ENCODE peak calls at places on chromosomes 2 and 18, in six cellular contexts. V is right lobe of liver, W is epithelial cell of esophagus, E is lower lobe of right lung, K is IMR-90, Y is breast epithelium. G is an unnamed sample.

GRCh38 chr2:26521054-26521912 is 43.4 kb upstream of the OTOF start:
- DNase-seq in Y (no peak), V (peak; percentile 1), E (no peak), W (peak; percentile 26), K (no peak), G (no peak)

GRCh38 chr2:9380702-9381628 is 42.4 kb downstream of the ITGB1BP1 start:
- DNase-seq in Y (no peak), W (peak; percentile 90), E (no peak), K (peak; percentile 95), V (no peak), G (peak; percentile 98)

GRCh38 chr18:76557026-76557575 is 62.1 kb upstream of the ZNF516 start:
- DNase-seq in V (no peak), K (peak; percentile 76), W (no peak), E (no peak), Y (no peak), G (no peak)

GRCh38 chr18:23689031-23689615 is at the start of gene LAMA3:
- DNase-seq in Y (peak; percentile 76), K (peak; percentile 11), V (peak; percentile 76), W (peak; percentile 62), E (peak; percentile 82), G (peak; percentile 31)

GRCh38 chr2:176830362-176830761 is 382.2 kb upstream of the HNRNPA3 start:
- DNase-seq in Y (no peak), E (no peak), K (no peak), W (no peak), V (no peak), G (no peak)

GRCh38 chr2:44045061-44045460 is 49.3 kb upstream of the LRPPRC start:
- DNase-seq in V (no peak), W (no peak), Y (no peak), E (no peak), K (no peak), G (no peak)

GRCh38 chr18:79323471-79323870 is 72.3 kb upstream of the NFATC1 start:
- DNase-seq in W (no peak), V (no peak), E (no peak), K (no peak), Y (no peak), G (no peak)

GRCh38 chr2:222082201-222082600 is 216.6 kb downstream of the PAX3 start:
- DNase-seq in E (no peak), K (no peak), V (no peak), W (no peak), Y (no peak), G (no peak)

GRCh38 chr2:79741044-79741443 is 228.2 kb downstream of the CTNNA2 start:
- DNase-seq in V (no peak), K (no peak), W (no peak), E (no peak), Y (no peak), G (no peak)

GRCh38 chr2:96267159-96267971 is 1.3 kb downstream of the CIAO1 start:
- DNase-seq in K (peak; percentile 37), Y (no peak), E (peak; percentile 66), V (peak; percentile 47), W (peak; percentile 49), G (peak; percentile 31)

GRCh38 chr2:6196461-6196860 is 504.3 kb downstream of the SOX11 start:
- DNase-seq in Y (no peak), K (no peak), E (no peak), W (no peak), V (no peak), G (no peak)

GRCh38 chr18:28161608-28162599 is 15.0 kb downstream of the CDH2 start:
- DNase-seq in E (no peak), Y (no peak), V (no peak), K (peak; percentile 80), W (peak; percentile 80), G (peak; percentile 39)

GRCh38 chr2:166516712-166517303 is 22.8 kb upstream of the SCN7A start:
- DNase-seq in W (peak; percentile 41), V (no peak), Y (no peak), K (peak; percentile 40), E (no peak), G (peak; percentile 32)

GRCh38 chr2:26284132-26284531 is 39.4 kb downstream of the HADHB start:
- DNase-seq in V (no peak), W (peak; percentile 84), Y (no peak), K (peak; percentile 47), E (no peak), G (no peak)

GRCh38 chr2:239824051-239824694 is 201.0 kb downstream of the NDUFA10 start:
- DNase-seq in Y (peak; percentile 53), E (no peak), V (no peak), K (no peak), W (peak; percentile 62), G (peak; percentile 2)

GRCh38 chr2:228653884-228654283 is 472.4 kb upstream of the SPHKAP start:
- DNase-seq in K (no peak), W (no peak), E (no peak), V (no peak), Y (no peak), G (no peak)

GRCh38 chr2:113282747-113283533 is 4.2 kb upstream of the PAX8 start:
- DNase-seq in K (peak; percentile 4), V (peak; percentile 87), Y (no peak), E (peak; percentile 82), W (peak; percentile 50), G (no peak)

GRCh38 chr2:191366199-191366598 is 121.0 kb downstream of the MYO1B start:
- DNase-seq in E (no peak), Y (no peak), K (peak; percentile 89), V (no peak), W (no peak), G (peak; percentile 81)

GRCh38 chr2:118852605-118853128 is 5.2 kb upstream of the EN1 start:
- DNase-seq in W (no peak), Y (no peak), E (no peak), V (no peak), K (no peak), G (no peak)

GRCh38 chr2:191927319-191927867 is 80.5 kb upstream of the CAVIN2 start:
- DNase-seq in E (peak; percentile 58), W (peak; percentile 84), K (peak; percentile 74), Y (no peak), V (no peak), G (peak; percentile 90)

GRCh38 chr2:221025397-221025796 is 546.7 kb downstream of the EPHA4 start:
- DNase-seq in W (peak; percentile 45), E (no peak), Y (no peak), K (no peak), V (no peak), G (no peak)

GRCh38 chr2:233367606-233368005 is 13.3 kb downstream of the DGKD start:
- DNase-seq in V (no peak), K (no peak), W (no peak), Y (no peak), E (no peak), G (no peak)

GRCh38 chr18:69948919-69949537 is 1.4 kb upstream of the CD226 start:
- DNase-seq in W (no peak), Y (no peak), V (peak; percentile 38), E (no peak), K (peak; percentile 57), G (peak; percentile 71)

GRCh38 chr2:190065839-190066238 is 3.3 kb upstream of the MSTN start:
- DNase-seq in W (no peak), E (no peak), V (no peak), K (peak; percentile 4), Y (no peak), G (no peak)

GRCh38 chr2:190068764-190069163 is 6.2 kb upstream of the MSTN start:
- DNase-seq in V (no peak), E (no peak), K (no peak), W (no peak), Y (no peak), G (no peak)

GRCh38 chr2:190075623-190076022 is 13.1 kb upstream of the MSTN start:
- DNase-seq in Y (no peak), W (no peak), E (no peak), V (no peak), K (no peak), G (no peak)

GRCh38 chr2:190069936-190070696 is 7.6 kb upstream of the MSTN start:
- DNase-seq in K (peak; percentile 75), Y (no peak), W (peak; percentile 75), E (no peak), V (peak; percentile 30), G (peak; percentile 87)
- TF ChIP-seq CTCF in K (peak; percentile 81), Y (peak; percentile 26), W (peak; percentile 58), E (peak; percentile 42), V (peak; percentile 37), G (peak; percentile 62)

DNA sequence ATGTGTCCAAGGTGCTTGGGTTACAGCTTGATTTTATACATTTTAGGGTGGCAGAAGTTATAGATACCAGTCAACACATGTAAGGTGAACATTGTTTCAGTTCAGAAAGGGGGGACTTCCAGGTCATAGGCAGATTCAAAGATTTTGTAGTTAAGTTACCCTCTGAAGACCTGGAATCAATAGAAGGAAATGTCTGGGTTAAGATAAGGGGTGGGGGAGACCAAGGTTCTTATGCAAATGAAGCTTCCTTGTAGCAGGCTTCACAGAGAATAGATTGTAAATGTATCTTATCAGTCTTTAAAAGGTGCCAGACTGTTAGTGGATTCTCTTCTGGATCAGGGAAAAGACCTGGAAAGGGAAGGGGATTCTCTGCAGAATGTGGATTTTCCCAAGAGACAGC is 42.4 kb downstream of the BMPR2 start:
- DNase-seq in K (no peak), V (no peak), E (no peak), W (no peak), Y (no peak), G (no peak)
- TF ChIP-seq CTCF in K (no peak), V (no peak), E (no peak), W (no peak), Y (no peak), G (no peak)

DNA sequence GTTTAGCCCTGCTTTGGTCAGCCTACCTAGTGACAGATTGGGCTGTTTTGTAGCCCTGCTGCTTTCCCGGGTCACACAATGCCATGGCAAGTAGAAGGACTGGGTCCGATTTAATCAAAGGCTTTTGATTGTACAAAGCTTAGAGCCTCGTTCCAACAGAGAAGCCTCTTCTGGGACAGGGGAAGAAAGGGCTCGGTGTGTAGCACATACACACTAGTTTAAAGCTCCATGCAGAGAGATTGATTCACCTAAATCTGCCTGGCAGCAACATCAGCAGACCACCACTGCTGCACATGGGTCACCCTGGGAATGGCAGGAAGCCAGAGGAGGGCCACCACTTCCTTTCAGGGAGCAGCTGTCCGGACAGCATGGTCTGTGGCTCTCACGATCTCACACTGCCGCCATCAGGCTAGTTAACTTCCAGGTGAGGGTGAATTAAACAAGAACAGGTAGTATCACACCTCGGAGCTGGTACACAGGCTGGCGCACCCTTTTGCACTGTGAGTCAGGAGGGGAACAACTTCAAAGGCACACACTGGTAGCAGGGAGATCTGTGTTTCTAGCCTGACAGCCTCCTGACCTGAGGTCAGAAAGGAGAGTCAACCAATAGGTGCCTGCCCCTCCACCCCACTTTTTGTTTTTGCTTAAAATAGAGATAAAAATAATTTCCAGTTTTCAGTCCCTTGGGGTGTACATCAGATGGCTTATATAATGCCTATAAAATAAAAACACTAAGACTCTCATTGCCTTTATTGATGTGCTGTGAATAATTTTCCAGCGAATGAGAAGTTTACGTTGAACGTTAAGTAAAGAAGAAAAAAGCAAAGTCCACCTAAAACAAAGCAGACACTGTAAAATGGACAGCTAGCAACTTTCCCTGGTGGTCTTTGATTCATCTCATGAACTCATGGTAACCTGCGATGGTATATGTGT is 108.5 kb downstream of the CDCA7 start:
- DNase-seq in Y (no peak), V (no peak), E (no peak), W (no peak), K (no peak), G (no peak)
- TF ChIP-seq CTCF in Y (no peak), V (no peak), E (no peak), W (no peak), K (no peak), G (no peak)

DNA sequence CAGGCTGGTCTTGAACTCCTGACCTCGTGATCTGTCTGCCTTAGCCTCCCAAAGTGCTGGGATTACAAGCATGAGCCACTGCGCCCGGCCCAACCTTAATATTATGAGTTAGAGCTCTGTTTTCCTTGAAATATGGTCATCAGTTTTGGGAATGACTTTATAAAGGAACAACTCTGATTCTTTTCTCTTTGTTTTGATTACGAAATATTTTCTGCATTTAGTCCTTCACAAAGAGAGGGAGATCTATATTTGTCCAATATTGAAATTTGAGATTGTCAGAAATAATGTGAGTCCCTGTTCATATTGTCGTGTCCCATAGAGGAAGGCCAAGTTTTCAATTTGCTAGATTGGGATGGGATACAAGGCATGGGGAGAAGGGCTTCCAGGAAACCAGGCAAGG is 3.1 kb downstream of the SMYD5 start:
- DNase-seq in W (no peak), K (no peak), E (no peak), Y (no peak), V (no peak), G (no peak)
- TF ChIP-seq CTCF in W (no peak), K (no peak), E (no peak), Y (no peak), V (no peak), G (no peak)